ENCODE peak calls at places on chromosome X, in eight cellular contexts. One of them, this sample, is unnamed. For H3K36me3, the result is how much of the 10 kb centered on the place peaks cover.

GRCh38 chrX:134548257-134548732 is 88.3 kb downstream of the HPRT1 start:
- DNase-seq in endothelial cell of umbilical vein: peak
- DNase-seq in GM23248: peak
- DNase-seq in small intestine: peak
- DNase-seq in bronchial epithelial cell: no peak
- DNase-seq in heart right ventricle: no peak
- DNase-seq in cardiac muscle cell: peak
- DNase-seq in left ventricle myocardium inferior: no peak
- DNase-seq in this sample: no peak

GRCh38 chrX:88136328-88136727 is 610.7 kb upstream of the CPXCR1 start:
- DNase-seq in left ventricle myocardium inferior: no peak
- DNase-seq in heart right ventricle: no peak
- DNase-seq in bronchial epithelial cell: no peak
- DNase-seq in small intestine: no peak
- DNase-seq in endothelial cell of umbilical vein: no peak
- DNase-seq in cardiac muscle cell: no peak
- DNase-seq in GM23248: no peak
- DNase-seq in this sample: no peak

GRCh38 chrX:427812-428725 is 41.4 kb upstream of the PPP2R3B start:
- DNase-seq in cardiac muscle cell: no peak
- DNase-seq in left ventricle myocardium inferior: no peak
- DNase-seq in bronchial epithelial cell: no peak
- DNase-seq in small intestine: no peak
- DNase-seq in endothelial cell of umbilical vein: no peak
- DNase-seq in heart right ventricle: no peak
- DNase-seq in GM23248: peak
- DNase-seq in this sample: no peak

GRCh38 chrX:103882999-103883398 is 50.9 kb upstream of the RAB9B start:
- DNase-seq in heart right ventricle: no peak
- DNase-seq in small intestine: no peak
- DNase-seq in endothelial cell of umbilical vein: no peak
- DNase-seq in cardiac muscle cell: no peak
- DNase-seq in left ventricle myocardium inferior: no peak
- DNase-seq in bronchial epithelial cell: no peak
- DNase-seq in GM23248: no peak
- DNase-seq in this sample: no peak

GRCh38 chrX:66634272-66634671 is 4.6 kb downstream of the EDA2R start:
- DNase-seq in left ventricle myocardium inferior: no peak
- DNase-seq in cardiac muscle cell: no peak
- DNase-seq in small intestine: no peak
- DNase-seq in bronchial epithelial cell: no peak
- DNase-seq in heart right ventricle: no peak
- DNase-seq in GM23248: peak
- DNase-seq in endothelial cell of umbilical vein: no peak
- DNase-seq in this sample: no peak

GRCh38 chrX:6227445-6227820 is 1.2 kb downstream of the NLGN4X start:
- DNase-seq in small intestine: no peak
- DNase-seq in bronchial epithelial cell: no peak
- DNase-seq in left ventricle myocardium inferior: no peak
- DNase-seq in heart right ventricle: no peak
- DNase-seq in cardiac muscle cell: no peak
- DNase-seq in endothelial cell of umbilical vein: no peak
- DNase-seq in GM23248: no peak
- DNase-seq in this sample: peak

GRCh38 chrX:39805022-39805421 is 292.7 kb downstream of the BCOR start:
- DNase-seq in bronchial epithelial cell: peak
- DNase-seq in heart right ventricle: no peak
- DNase-seq in GM23248: no peak
- DNase-seq in left ventricle myocardium inferior: no peak
- DNase-seq in cardiac muscle cell: no peak
- DNase-seq in small intestine: no peak
- DNase-seq in endothelial cell of umbilical vein: no peak
- DNase-seq in this sample: no peak

GRCh38 chrX:13828392-13828791 is 11.5 kb upstream of the GPM6B start:
- DNase-seq in bronchial epithelial cell: peak
- DNase-seq in small intestine: no peak
- DNase-seq in heart right ventricle: no peak
- DNase-seq in endothelial cell of umbilical vein: no peak
- DNase-seq in left ventricle myocardium inferior: no peak
- DNase-seq in cardiac muscle cell: no peak
- DNase-seq in GM23248: no peak
- DNase-seq in this sample: no peak

GRCh38 chrX:84487365-84488353 is 14.6 kb downstream of the HDX start:
- DNase-seq in endothelial cell of umbilical vein: no peak
- DNase-seq in bronchial epithelial cell: no peak
- DNase-seq in small intestine: no peak
- DNase-seq in cardiac muscle cell: no peak
- DNase-seq in left ventricle myocardium inferior: no peak
- DNase-seq in GM23248: no peak
- DNase-seq in heart right ventricle: no peak
- DNase-seq in this sample: no peak

GRCh38 chrX:1020634-1021166 is 191.7 kb downstream of the CRLF2 start:
- DNase-seq in small intestine: no peak
- DNase-seq in cardiac muscle cell: no peak
- DNase-seq in heart right ventricle: no peak
- DNase-seq in bronchial epithelial cell: no peak
- DNase-seq in endothelial cell of umbilical vein: no peak
- DNase-seq in left ventricle myocardium inferior: no peak
- DNase-seq in GM23248: no peak
- DNase-seq in this sample: no peak

GRCh38 chrX:50700921-50701320 is 113.1 kb downstream of the SHROOM4 start:
- DNase-seq in heart right ventricle: no peak
- DNase-seq in small intestine: no peak
- DNase-seq in endothelial cell of umbilical vein: no peak
- DNase-seq in left ventricle myocardium inferior: no peak
- DNase-seq in bronchial epithelial cell: no peak
- DNase-seq in GM23248: peak
- DNase-seq in cardiac muscle cell: peak
- DNase-seq in this sample: no peak

GRCh38 chrX:51568586-51568985 is 50.1 kb downstream of the CENPVL3 start:
- DNase-seq in bronchial epithelial cell: peak
- DNase-seq in endothelial cell of umbilical vein: no peak
- DNase-seq in left ventricle myocardium inferior: no peak
- DNase-seq in cardiac muscle cell: peak
- DNase-seq in small intestine: no peak
- DNase-seq in GM23248: peak
- DNase-seq in heart right ventricle: no peak
- DNase-seq in this sample: no peak

GRCh38 chrX:55750256-55750655 is 32.7 kb downstream of the RRAGB start:
- DNase-seq in left ventricle myocardium inferior: no peak
- DNase-seq in heart right ventricle: no peak
- DNase-seq in small intestine: no peak
- DNase-seq in GM23248: no peak
- DNase-seq in bronchial epithelial cell: no peak
- DNase-seq in endothelial cell of umbilical vein: no peak
- DNase-seq in cardiac muscle cell: no peak
- DNase-seq in this sample: no peak

GRCh38 chrX:55759478-55759877 is 41.9 kb downstream of the RRAGB start:
- DNase-seq in left ventricle myocardium inferior: no peak
- DNase-seq in bronchial epithelial cell: peak
- DNase-seq in cardiac muscle cell: no peak
- DNase-seq in GM23248: no peak
- DNase-seq in heart right ventricle: no peak
- DNase-seq in small intestine: no peak
- DNase-seq in endothelial cell of umbilical vein: peak
- DNase-seq in this sample: no peak

GRCh38 chrX:55758033-55758432 is 40.5 kb downstream of the RRAGB start:
- DNase-seq in GM23248: no peak
- DNase-seq in bronchial epithelial cell: peak
- DNase-seq in heart right ventricle: no peak
- DNase-seq in cardiac muscle cell: peak
- DNase-seq in endothelial cell of umbilical vein: peak
- DNase-seq in left ventricle myocardium inferior: no peak
- DNase-seq in small intestine: no peak
- DNase-seq in this sample: no peak

DNA sequence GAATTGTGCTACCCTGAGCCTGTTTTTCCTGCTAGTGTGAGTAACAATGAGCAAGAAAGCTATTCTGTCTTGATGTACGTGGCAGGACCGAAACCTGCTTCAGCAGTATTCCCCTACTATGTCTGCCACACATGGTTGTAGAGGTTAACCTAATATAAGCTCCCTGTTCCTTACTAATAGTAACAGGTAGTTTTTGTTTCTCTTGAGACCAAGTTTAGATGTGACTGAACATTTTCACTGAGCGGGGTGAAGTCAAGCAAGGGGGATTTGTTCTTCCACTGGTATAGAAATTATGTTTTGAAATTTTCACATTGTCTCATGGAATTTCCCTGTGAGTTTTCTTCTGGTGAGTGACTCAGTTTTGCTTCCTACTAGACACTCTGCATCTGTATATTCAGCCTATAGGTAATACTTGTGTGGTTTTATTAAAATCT is 37.3 kb downstream of the RRAGB start:
- DNase-seq in bronchial epithelial cell: no peak
- DNase-seq in endothelial cell of umbilical vein: peak
- DNase-seq in heart right ventricle: no peak
- DNase-seq in cardiac muscle cell: no peak
- DNase-seq in left ventricle myocardium inferior: no peak
- DNase-seq in small intestine: no peak
- DNase-seq in GM23248: no peak
- DNase-seq in this sample: no peak
- H3K36me3 ChIP-seq in bronchial epithelial cell: under half
- H3K36me3 ChIP-seq in endothelial cell of umbilical vein: under half
- H3K36me3 ChIP-seq in heart right ventricle: half or more
- H3K36me3 ChIP-seq in cardiac muscle cell: under half
- H3K36me3 ChIP-seq in left ventricle myocardium inferior: under half
- H3K36me3 ChIP-seq in small intestine: under half
- H3K36me3 ChIP-seq in GM23248: under half
- H3K36me3 ChIP-seq in this sample: under half

GRCh38 chrX:155218777-155219176 is 2.5 kb downstream of the VBP1 start:
- DNase-seq in left ventricle myocardium inferior: no peak
- DNase-seq in endothelial cell of umbilical vein: no peak
- DNase-seq in small intestine: no peak
- DNase-seq in heart right ventricle: no peak
- DNase-seq in bronchial epithelial cell: no peak
- DNase-seq in GM23248: no peak
- DNase-seq in cardiac muscle cell: no peak
- DNase-seq in this sample: no peak

GRCh38 chrX:155216179-155216939 is at the start of gene VBP1:
- DNase-seq in bronchial epithelial cell: peak
- DNase-seq in heart right ventricle: peak
- DNase-seq in GM23248: peak
- DNase-seq in endothelial cell of umbilical vein: peak
- DNase-seq in left ventricle myocardium inferior: peak
- DNase-seq in small intestine: peak
- DNase-seq in cardiac muscle cell: peak
- DNase-seq in this sample: peak

GRCh38 chrX:155216940-155217450 is 735 bp downstream of the VBP1 start:
- DNase-seq in heart right ventricle: no peak
- DNase-seq in left ventricle myocardium inferior: no peak
- DNase-seq in cardiac muscle cell: no peak
- DNase-seq in bronchial epithelial cell: no peak
- DNase-seq in endothelial cell of umbilical vein: peak
- DNase-seq in small intestine: peak
- DNase-seq in GM23248: peak
- DNase-seq in this sample: no peak

GRCh38 chrX:155213731-155214130 is 2.5 kb upstream of the VBP1 start:
- DNase-seq in left ventricle myocardium inferior: no peak
- DNase-seq in GM23248: no peak
- DNase-seq in heart right ventricle: no peak
- DNase-seq in bronchial epithelial cell: no peak
- DNase-seq in cardiac muscle cell: no peak
- DNase-seq in endothelial cell of umbilical vein: no peak
- DNase-seq in small intestine: no peak
- DNase-seq in this sample: no peak

GRCh38 chrX:155215443-155216178 is 649 bp upstream of the VBP1 start:
- DNase-seq in left ventricle myocardium inferior: no peak
- DNase-seq in GM23248: peak
- DNase-seq in heart right ventricle: no peak
- DNase-seq in cardiac muscle cell: no peak
- DNase-seq in small intestine: no peak
- DNase-seq in endothelial cell of umbilical vein: no peak
- DNase-seq in bronchial epithelial cell: peak
- DNase-seq in this sample: no peak
- H3K4me3 ChIP-seq in left ventricle myocardium inferior: peak
- H3K4me3 ChIP-seq in GM23248: peak
- H3K4me3 ChIP-seq in heart right ventricle: peak
- H3K4me3 ChIP-seq in cardiac muscle cell: peak
- H3K4me3 ChIP-seq in small intestine: no peak
- H3K4me3 ChIP-seq in endothelial cell of umbilical vein: peak
- H3K4me3 ChIP-seq in bronchial epithelial cell: peak
- H3K4me3 ChIP-seq in this sample: peak

GRCh38 chrX:15525664-15526416 is 25.2 kb downstream of the BMX start:
- DNase-seq in left ventricle myocardium inferior: no peak
- DNase-seq in heart right ventricle: no peak
- DNase-seq in endothelial cell of umbilical vein: peak
- DNase-seq in GM23248: no peak
- DNase-seq in small intestine: peak
- DNase-seq in cardiac muscle cell: no peak
- DNase-seq in bronchial epithelial cell: peak
- DNase-seq in this sample: no peak

GRCh38 chrX:15529165-15529564 is 28.6 kb downstream of the BMX start:
- DNase-seq in endothelial cell of umbilical vein: peak
- DNase-seq in small intestine: no peak
- DNase-seq in heart right ventricle: no peak
- DNase-seq in GM23248: no peak
- DNase-seq in cardiac muscle cell: no peak
- DNase-seq in left ventricle myocardium inferior: no peak
- DNase-seq in bronchial epithelial cell: no peak
- DNase-seq in this sample: no peak

GRCh38 chrX:15524417-15524816 is 23.8 kb downstream of the BMX start:
- DNase-seq in bronchial epithelial cell: peak
- DNase-seq in heart right ventricle: no peak
- DNase-seq in left ventricle myocardium inferior: no peak
- DNase-seq in small intestine: peak
- DNase-seq in cardiac muscle cell: peak
- DNase-seq in endothelial cell of umbilical vein: peak
- DNase-seq in GM23248: no peak
- DNase-seq in this sample: no peak

GRCh38 chrX:15530318-15530717 is 29.7 kb downstream of the BMX start:
- DNase-seq in GM23248: no peak
- DNase-seq in endothelial cell of umbilical vein: no peak
- DNase-seq in heart right ventricle: no peak
- DNase-seq in cardiac muscle cell: no peak
- DNase-seq in left ventricle myocardium inferior: no peak
- DNase-seq in small intestine: peak
- DNase-seq in bronchial epithelial cell: no peak
- DNase-seq in this sample: no peak
- H3K36me3 ChIP-seq in GM23248: under half
- H3K36me3 ChIP-seq in endothelial cell of umbilical vein: under half
- H3K36me3 ChIP-seq in heart right ventricle: under half
- H3K36me3 ChIP-seq in cardiac muscle cell: under half
- H3K36me3 ChIP-seq in left ventricle myocardium inferior: under half
- H3K36me3 ChIP-seq in small intestine: under half
- H3K36me3 ChIP-seq in bronchial epithelial cell: under half
- H3K36me3 ChIP-seq in this sample: under half

GRCh38 chrX:54529166-54529558 is 857 bp upstream of the GNL3L start:
- DNase-seq in bronchial epithelial cell: no peak
- DNase-seq in small intestine: no peak
- DNase-seq in endothelial cell of umbilical vein: no peak
- DNase-seq in cardiac muscle cell: no peak
- DNase-seq in left ventricle myocardium inferior: no peak
- DNase-seq in GM23248: no peak
- DNase-seq in heart right ventricle: no peak
- DNase-seq in this sample: no peak
- H3K4me3 ChIP-seq in bronchial epithelial cell: no peak
- H3K4me3 ChIP-seq in small intestine: no peak
- H3K4me3 ChIP-seq in endothelial cell of umbilical vein: peak
- H3K4me3 ChIP-seq in cardiac muscle cell: peak
- H3K4me3 ChIP-seq in left ventricle myocardium inferior: peak
- H3K4me3 ChIP-seq in GM23248: peak
- H3K4me3 ChIP-seq in heart right ventricle: peak
- H3K4me3 ChIP-seq in this sample: peak

GRCh38 chrX:115630204-115630603 is 69.2 kb downstream of the PLS3 start:
- DNase-seq in bronchial epithelial cell: no peak
- DNase-seq in small intestine: no peak
- DNase-seq in cardiac muscle cell: no peak
- DNase-seq in endothelial cell of umbilical vein: no peak
- DNase-seq in GM23248: peak
- DNase-seq in left ventricle myocardium inferior: no peak
- DNase-seq in heart right ventricle: no peak
- DNase-seq in this sample: no peak

GRCh38 chrX:115632455-115632854 is 71.5 kb downstream of the PLS3 start:
- DNase-seq in cardiac muscle cell: no peak
- DNase-seq in heart right ventricle: no peak
- DNase-seq in endothelial cell of umbilical vein: no peak
- DNase-seq in small intestine: no peak
- DNase-seq in GM23248: peak
- DNase-seq in left ventricle myocardium inferior: no peak
- DNase-seq in bronchial epithelial cell: no peak
- DNase-seq in this sample: no peak
- H3K36me3 ChIP-seq in cardiac muscle cell: under half
- H3K36me3 ChIP-seq in heart right ventricle: half or more
- H3K36me3 ChIP-seq in endothelial cell of umbilical vein: under half
- H3K36me3 ChIP-seq in small intestine: under half
- H3K36me3 ChIP-seq in GM23248: under half
- H3K36me3 ChIP-seq in left ventricle myocardium inferior: under half
- H3K36me3 ChIP-seq in bronchial epithelial cell: under half
- H3K36me3 ChIP-seq in this sample: under half